ENCODE peak calls at places on chromosome 15, in five cellular contexts. One of them, this sample, is unnamed.

GRCh38 chr15:78236491-78236890 is 2.1 kb upstream of the ACSBG1 start:
- DNase-seq in H1: no peak
- DNase-seq in NT2/D1: no peak
- DNase-seq in GM12878: no peak
- DNase-seq in HepG2: no peak
- DNase-seq in this sample: no peak

GRCh38 chr15:79179597-79179996 is 89.0 kb upstream of the RASGRF1 start:
- DNase-seq in H1: no peak
- DNase-seq in NT2/D1: no peak
- DNase-seq in GM12878: no peak
- DNase-seq in HepG2: no peak
- DNase-seq in this sample: no peak

GRCh38 chr15:36230741-36231140 is 348.7 kb upstream of the CDIN1 start:
- DNase-seq in H1: no peak
- DNase-seq in NT2/D1: no peak
- DNase-seq in GM12878: no peak
- DNase-seq in HepG2: no peak
- DNase-seq in this sample: no peak

GRCh38 chr15:31478781-31479221 is 152.2 kb downstream of the KLF13 start:
- DNase-seq in H1: no peak
- DNase-seq in NT2/D1: no peak
- DNase-seq in GM12878: no peak
- DNase-seq in HepG2: no peak
- DNase-seq in this sample: no peak

GRCh38 chr15:91790826-91791225 is 62.7 kb upstream of the SLCO3A1 start:
- DNase-seq in H1: no peak
- DNase-seq in NT2/D1: no peak
- DNase-seq in GM12878: no peak
- DNase-seq in HepG2: no peak
- DNase-seq in this sample: no peak

GRCh38 chr15:84608707-84609284 is 8.0 kb downstream of the ZSCAN2 start:
- DNase-seq in H1: no peak
- DNase-seq in NT2/D1: no peak
- DNase-seq in GM12878: no peak
- DNase-seq in HepG2: no peak
- DNase-seq in this sample: no peak

GRCh38 chr15:71195242-71195641 is 80.0 kb downstream of the THSD4 start:
- DNase-seq in H1: peak; percentile 46
- DNase-seq in NT2/D1: peak; percentile 28
- DNase-seq in GM12878: no peak
- DNase-seq in HepG2: no peak
- DNase-seq in this sample: no peak

GRCh38 chr15:76190767-76191538 is 120.3 kb downstream of the ETFA start:
- DNase-seq in H1: peak; percentile 91
- DNase-seq in NT2/D1: peak; percentile 69
- DNase-seq in GM12878: peak; percentile 43
- DNase-seq in HepG2: peak; percentile 67
- DNase-seq in this sample: peak; percentile 92

GRCh38 chr15:38690737-38691332 is 126.2 kb upstream of the RASGRP1 start:
- DNase-seq in H1: peak; percentile 82
- DNase-seq in NT2/D1: peak; percentile 54
- DNase-seq in GM12878: no peak
- DNase-seq in HepG2: peak; percentile 53
- DNase-seq in this sample: peak; percentile 32

GRCh38 chr15:90860942-90861675 is 7.3 kb upstream of the FURIN start:
- DNase-seq in H1: no peak
- DNase-seq in NT2/D1: no peak
- DNase-seq in GM12878: no peak
- DNase-seq in HepG2: peak; percentile 94
- DNase-seq in this sample: no peak

GRCh38 chr15:51341366-51342248 is at the start of gene GLDN:
- DNase-seq in H1: peak; percentile 69
- DNase-seq in NT2/D1: peak; percentile 6
- DNase-seq in GM12878: no peak
- DNase-seq in HepG2: no peak
- DNase-seq in this sample: peak; percentile 6

GRCh38 chr15:29530966-29531365 is 261.3 kb upstream of the NSMCE3 start:
- DNase-seq in H1: no peak
- DNase-seq in NT2/D1: no peak
- DNase-seq in GM12878: no peak
- DNase-seq in HepG2: no peak
- DNase-seq in this sample: no peak

GRCh38 chr15:40952301-40952900 is 870 bp upstream of the CHAC1 start:
- DNase-seq in H1: no peak
- DNase-seq in NT2/D1: no peak
- DNase-seq in GM12878: no peak
- DNase-seq in HepG2: no peak
- DNase-seq in this sample: no peak

GRCh38 chr15:45106002-45106790 is 7.8 kb downstream of the DUOX2 start:
- DNase-seq in H1: no peak
- DNase-seq in NT2/D1: no peak
- DNase-seq in GM12878: no peak
- DNase-seq in HepG2: no peak
- DNase-seq in this sample: no peak

GRCh38 chr15:68423359-68424028 is 8.5 kb downstream of the ITGA11 start:
- DNase-seq in H1: no peak
- DNase-seq in NT2/D1: no peak
- DNase-seq in GM12878: no peak
- DNase-seq in HepG2: no peak
- DNase-seq in this sample: no peak

GRCh38 chr15:82135645-82136044 is 89.8 kb upstream of the MEX3B start:
- DNase-seq in H1: no peak
- DNase-seq in NT2/D1: no peak
- DNase-seq in GM12878: no peak
- DNase-seq in HepG2: no peak
- DNase-seq in this sample: no peak
- TF ChIP-seq SUZ12 in H1: no peak
- TF ChIP-seq SUZ12 in NT2/D1: no peak
- TF ChIP-seq SUZ12 in GM12878: no peak
- TF ChIP-seq SUZ12 in HepG2: no peak
- TF ChIP-seq SUZ12 in this sample: no peak

DNA sequence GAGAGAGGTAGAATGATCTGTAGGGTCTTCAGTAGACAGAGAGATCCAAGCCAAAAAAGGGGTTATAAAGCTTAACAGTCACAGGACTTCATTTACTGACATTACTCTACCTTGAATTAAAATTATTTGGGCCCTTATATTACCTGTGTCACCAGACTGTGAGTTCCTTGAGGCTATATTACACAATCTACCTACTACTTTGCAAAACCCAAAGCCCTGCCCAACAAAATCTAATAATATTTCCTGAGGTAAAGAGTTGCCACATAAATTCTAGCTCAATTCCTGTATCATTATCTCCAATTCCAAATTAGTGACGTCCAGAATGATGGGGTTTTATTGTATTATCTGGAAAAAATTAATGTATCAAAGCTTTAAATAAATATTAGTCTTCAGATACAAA is 1.9 kb downstream of the UBR1 start:
- DNase-seq in H1: no peak
- DNase-seq in NT2/D1: no peak
- DNase-seq in GM12878: no peak
- DNase-seq in HepG2: no peak
- DNase-seq in this sample: no peak
- TF ChIP-seq SUZ12 in H1: no peak
- TF ChIP-seq SUZ12 in NT2/D1: no peak
- TF ChIP-seq SUZ12 in GM12878: no peak
- TF ChIP-seq SUZ12 in HepG2: no peak
- TF ChIP-seq SUZ12 in this sample: no peak

GRCh38 chr15:65304393-65305143 is at the start of gene RNU5B-1:
- DNase-seq in H1: peak; percentile 81
- DNase-seq in NT2/D1: peak; percentile 86
- DNase-seq in GM12878: peak; percentile 96
- DNase-seq in HepG2: peak; percentile 93
- DNase-seq in this sample: peak; percentile 77

GRCh38 chr15:65305776-65306175 is 1.3 kb downstream of the RNU5B-1 start:
- DNase-seq in H1: no peak
- DNase-seq in NT2/D1: no peak
- DNase-seq in GM12878: no peak
- DNase-seq in HepG2: no peak
- DNase-seq in this sample: no peak

GRCh38 chr15:65305144-65305758 is 774 bp downstream of the RNU5B-1 start:
- DNase-seq in H1: no peak
- DNase-seq in NT2/D1: no peak
- DNase-seq in GM12878: no peak
- DNase-seq in HepG2: no peak
- DNase-seq in this sample: peak; percentile 46

GRCh38 chr15:65302061-65302460 is 2.4 kb upstream of the RNU5B-1 start:
- DNase-seq in H1: no peak
- DNase-seq in NT2/D1: no peak
- DNase-seq in GM12878: no peak
- DNase-seq in HepG2: no peak
- DNase-seq in this sample: no peak

GRCh38 chr15:65303687-65304392 is 637 bp upstream of the RNU5B-1 start:
- DNase-seq in H1: no peak
- DNase-seq in NT2/D1: peak; percentile 78
- DNase-seq in GM12878: no peak
- DNase-seq in HepG2: peak; percentile 50
- DNase-seq in this sample: no peak
- TF ChIP-seq SUZ12 in H1: no peak
- TF ChIP-seq SUZ12 in NT2/D1: no peak
- TF ChIP-seq SUZ12 in GM12878: no peak
- TF ChIP-seq SUZ12 in HepG2: no peak
- TF ChIP-seq SUZ12 in this sample: no peak

DNA sequence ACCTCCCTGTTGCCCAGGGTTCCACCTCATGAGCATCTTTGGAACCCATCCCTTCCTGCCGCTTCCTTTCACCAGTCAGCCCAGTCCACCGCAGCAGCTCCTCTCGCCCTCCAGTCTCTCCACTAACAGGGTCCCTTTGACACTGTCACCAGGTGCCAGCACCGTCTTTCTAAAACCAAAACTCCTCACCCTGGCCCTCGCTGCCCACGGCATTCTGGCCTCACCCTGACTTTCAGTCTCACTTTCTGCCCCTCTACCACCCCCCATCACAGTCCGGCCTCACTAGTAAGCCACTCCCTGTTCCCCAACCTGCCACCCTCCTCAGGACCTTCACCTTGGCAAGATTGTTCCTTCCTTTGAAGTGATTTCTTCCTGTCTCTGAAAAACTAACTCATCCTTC is 4.2 kb downstream of the PPCDC start:
- DNase-seq in H1: no peak
- DNase-seq in NT2/D1: no peak
- DNase-seq in GM12878: no peak
- DNase-seq in HepG2: no peak
- DNase-seq in this sample: no peak
- TF ChIP-seq SUZ12 in H1: no peak
- TF ChIP-seq SUZ12 in NT2/D1: no peak
- TF ChIP-seq SUZ12 in GM12878: no peak
- TF ChIP-seq SUZ12 in HepG2: no peak
- TF ChIP-seq SUZ12 in this sample: no peak

This sample was measured in HEK293T.